ENCODE peak calls at places on chromosomes 12 and 14, in nine cellular contexts. One of them, this sample, is unnamed.

GRCh38 chr14:33938131-33938949 is 12.5 kb downstream of the EGLN3 start:
- DNase-seq in heart right ventricle: peak; percentile 86
- DNase-seq in dorsolateral prefrontal cortex: peak; percentile 68
- DNase-seq in OCI-LY7: no peak
- DNase-seq in transverse colon: peak; percentile 76
- DNase-seq in tibial nerve: peak; percentile 9
- DNase-seq in stomach: peak; percentile 85
- DNase-seq in left ventricle myocardium inferior: peak; percentile 87
- DNase-seq in gastrocnemius medialis: peak; percentile 74
- DNase-seq in this sample: peak; percentile 83

GRCh38 chr12:89863968-89864367 is 155.3 kb upstream of the ATP2B1 start:
- DNase-seq in heart right ventricle: no peak
- DNase-seq in dorsolateral prefrontal cortex: no peak
- DNase-seq in OCI-LY7: peak; percentile 58
- DNase-seq in transverse colon: no peak
- DNase-seq in tibial nerve: no peak
- DNase-seq in stomach: no peak
- DNase-seq in left ventricle myocardium inferior: no peak
- DNase-seq in gastrocnemius medialis: no peak
- DNase-seq in this sample: no peak

GRCh38 chr12:124927325-124928094 is 13.1 kb upstream of the UBC start:
- DNase-seq in heart right ventricle: peak; percentile 87
- DNase-seq in dorsolateral prefrontal cortex: peak; percentile 94
- DNase-seq in OCI-LY7: peak; percentile 85
- DNase-seq in transverse colon: peak; percentile 95
- DNase-seq in tibial nerve: peak; percentile 97
- DNase-seq in stomach: peak; percentile 95
- DNase-seq in left ventricle myocardium inferior: peak; percentile 87
- DNase-seq in gastrocnemius medialis: peak; percentile 91
- DNase-seq in this sample: peak; percentile 87

GRCh38 chr12:53219116-53219955 is 12.3 kb upstream of the ITGB7 start:
- DNase-seq in heart right ventricle: peak; percentile 61
- DNase-seq in dorsolateral prefrontal cortex: no peak
- DNase-seq in OCI-LY7: no peak
- DNase-seq in transverse colon: no peak
- DNase-seq in tibial nerve: no peak
- DNase-seq in stomach: no peak
- DNase-seq in left ventricle myocardium inferior: peak; percentile 51
- DNase-seq in gastrocnemius medialis: no peak
- DNase-seq in this sample: no peak

GRCh38 chr12:6452908-6453630 is 1.2 kb downstream of the TAPBPL start:
- DNase-seq in heart right ventricle: peak; percentile 47
- DNase-seq in dorsolateral prefrontal cortex: no peak
- DNase-seq in OCI-LY7: no peak
- DNase-seq in transverse colon: peak; percentile 76
- DNase-seq in tibial nerve: no peak
- DNase-seq in stomach: peak; percentile 52
- DNase-seq in left ventricle myocardium inferior: peak; percentile 39
- DNase-seq in gastrocnemius medialis: peak; percentile 32
- DNase-seq in this sample: no peak

GRCh38 chr12:78818487-78818886 is 46.1 kb upstream of the SYT1 start:
- DNase-seq in heart right ventricle: no peak
- DNase-seq in dorsolateral prefrontal cortex: no peak
- DNase-seq in OCI-LY7: no peak
- DNase-seq in transverse colon: no peak
- DNase-seq in tibial nerve: no peak
- DNase-seq in stomach: no peak
- DNase-seq in left ventricle myocardium inferior: no peak
- DNase-seq in gastrocnemius medialis: no peak
- DNase-seq in this sample: no peak

GRCh38 chr14:60085085-60085484 is 6.6 kb upstream of the PCNX4 start:
- DNase-seq in heart right ventricle: no peak
- DNase-seq in dorsolateral prefrontal cortex: no peak
- DNase-seq in OCI-LY7: no peak
- DNase-seq in transverse colon: no peak
- DNase-seq in tibial nerve: no peak
- DNase-seq in stomach: no peak
- DNase-seq in left ventricle myocardium inferior: no peak
- DNase-seq in gastrocnemius medialis: no peak
- DNase-seq in this sample: no peak

GRCh38 chr12:53483225-53483978 is 15.9 kb downstream of the MAP3K12 start:
- DNase-seq in heart right ventricle: no peak
- DNase-seq in dorsolateral prefrontal cortex: no peak
- DNase-seq in OCI-LY7: no peak
- DNase-seq in transverse colon: peak; percentile 44
- DNase-seq in tibial nerve: no peak
- DNase-seq in stomach: no peak
- DNase-seq in left ventricle myocardium inferior: no peak
- DNase-seq in gastrocnemius medialis: peak; percentile 18
- DNase-seq in this sample: no peak

GRCh38 chr12:117092511-117092780 is 6.8 kb downstream of the TESC start:
- DNase-seq in heart right ventricle: no peak
- DNase-seq in dorsolateral prefrontal cortex: no peak
- DNase-seq in OCI-LY7: no peak
- DNase-seq in transverse colon: no peak
- DNase-seq in tibial nerve: no peak
- DNase-seq in stomach: no peak
- DNase-seq in left ventricle myocardium inferior: no peak
- DNase-seq in gastrocnemius medialis: no peak
- DNase-seq in this sample: no peak

GRCh38 chr14:31457665-31458659 is 656 bp upstream of the DTD2 start:
- DNase-seq in heart right ventricle: no peak
- DNase-seq in dorsolateral prefrontal cortex: no peak
- DNase-seq in OCI-LY7: no peak
- DNase-seq in transverse colon: no peak
- DNase-seq in tibial nerve: no peak
- DNase-seq in stomach: no peak
- DNase-seq in left ventricle myocardium inferior: no peak
- DNase-seq in gastrocnemius medialis: no peak
- DNase-seq in this sample: no peak

GRCh38 chr14:54108481-54109471 is 152.2 kb upstream of the BMP4 start:
- DNase-seq in heart right ventricle: no peak
- DNase-seq in dorsolateral prefrontal cortex: no peak
- DNase-seq in OCI-LY7: no peak
- DNase-seq in transverse colon: no peak
- DNase-seq in tibial nerve: no peak
- DNase-seq in stomach: no peak
- DNase-seq in left ventricle myocardium inferior: no peak
- DNase-seq in gastrocnemius medialis: no peak
- DNase-seq in this sample: no peak
- H3K27ac ChIP-seq in heart right ventricle: no peak overlapping the region
- H3K27ac ChIP-seq in dorsolateral prefrontal cortex: no peak overlapping the region
- H3K27ac ChIP-seq in OCI-LY7: no peak overlapping the region
- H3K27ac ChIP-seq in transverse colon: no peak overlapping the region
- H3K27ac ChIP-seq in tibial nerve: no peak overlapping the region
- H3K27ac ChIP-seq in stomach: no peak overlapping the region
- H3K27ac ChIP-seq in left ventricle myocardium inferior: no peak overlapping the region
- H3K27ac ChIP-seq in gastrocnemius medialis: no peak overlapping the region
- H3K27ac ChIP-seq in this sample: no peak overlapping the region

GRCh38 chr12:12158858-12159257 is 88.1 kb downstream of the BCL2L14 start:
- DNase-seq in heart right ventricle: peak; percentile 17
- DNase-seq in dorsolateral prefrontal cortex: no peak
- DNase-seq in OCI-LY7: no peak
- DNase-seq in transverse colon: no peak
- DNase-seq in tibial nerve: no peak
- DNase-seq in stomach: no peak
- DNase-seq in left ventricle myocardium inferior: peak; percentile 25
- DNase-seq in gastrocnemius medialis: peak; percentile 53
- DNase-seq in this sample: no peak
- H3K27ac ChIP-seq in heart right ventricle: no peak overlapping the region
- H3K27ac ChIP-seq in dorsolateral prefrontal cortex: no peak overlapping the region
- H3K27ac ChIP-seq in OCI-LY7: no peak overlapping the region
- H3K27ac ChIP-seq in transverse colon: no peak overlapping the region
- H3K27ac ChIP-seq in tibial nerve: no peak overlapping the region
- H3K27ac ChIP-seq in stomach: no peak overlapping the region
- H3K27ac ChIP-seq in left ventricle myocardium inferior: no peak overlapping the region
- H3K27ac ChIP-seq in gastrocnemius medialis: no peak overlapping the region
- H3K27ac ChIP-seq in this sample: no peak overlapping the region

GRCh38 chr12:64001439-64001838 is 156.9 kb downstream of the SRGAP1 start:
- DNase-seq in heart right ventricle: no peak
- DNase-seq in dorsolateral prefrontal cortex: no peak
- DNase-seq in OCI-LY7: no peak
- DNase-seq in transverse colon: no peak
- DNase-seq in tibial nerve: no peak
- DNase-seq in stomach: no peak
- DNase-seq in left ventricle myocardium inferior: no peak
- DNase-seq in gastrocnemius medialis: no peak
- DNase-seq in this sample: no peak

GRCh38 chr12:64007853-64008252 is 163.4 kb downstream of the SRGAP1 start:
- DNase-seq in heart right ventricle: no peak
- DNase-seq in dorsolateral prefrontal cortex: no peak
- DNase-seq in OCI-LY7: no peak
- DNase-seq in transverse colon: no peak
- DNase-seq in tibial nerve: no peak
- DNase-seq in stomach: no peak
- DNase-seq in left ventricle myocardium inferior: no peak
- DNase-seq in gastrocnemius medialis: no peak
- DNase-seq in this sample: no peak

GRCh38 chr12:64008596-64008995 is 164.1 kb downstream of the SRGAP1 start:
- DNase-seq in heart right ventricle: no peak
- DNase-seq in dorsolateral prefrontal cortex: no peak
- DNase-seq in OCI-LY7: no peak
- DNase-seq in transverse colon: no peak
- DNase-seq in tibial nerve: no peak
- DNase-seq in stomach: no peak
- DNase-seq in left ventricle myocardium inferior: no peak
- DNase-seq in gastrocnemius medialis: no peak
- DNase-seq in this sample: no peak

GRCh38 chr12:64006211-64006610 is 161.7 kb downstream of the SRGAP1 start:
- DNase-seq in heart right ventricle: no peak
- DNase-seq in dorsolateral prefrontal cortex: no peak
- DNase-seq in OCI-LY7: no peak
- DNase-seq in transverse colon: no peak
- DNase-seq in tibial nerve: no peak
- DNase-seq in stomach: no peak
- DNase-seq in left ventricle myocardium inferior: no peak
- DNase-seq in gastrocnemius medialis: no peak
- DNase-seq in this sample: no peak

GRCh38 chr12:64004639-64005038 is 160.1 kb downstream of the SRGAP1 start:
- DNase-seq in heart right ventricle: no peak
- DNase-seq in dorsolateral prefrontal cortex: no peak
- DNase-seq in OCI-LY7: no peak
- DNase-seq in transverse colon: no peak
- DNase-seq in tibial nerve: no peak
- DNase-seq in stomach: no peak
- DNase-seq in left ventricle myocardium inferior: no peak
- DNase-seq in gastrocnemius medialis: no peak
- DNase-seq in this sample: no peak
- H3K27ac ChIP-seq in heart right ventricle: no peak overlapping the region
- H3K27ac ChIP-seq in dorsolateral prefrontal cortex: no peak overlapping the region
- H3K27ac ChIP-seq in OCI-LY7: no peak overlapping the region
- H3K27ac ChIP-seq in transverse colon: no peak overlapping the region
- H3K27ac ChIP-seq in tibial nerve: no peak overlapping the region
- H3K27ac ChIP-seq in stomach: no peak overlapping the region
- H3K27ac ChIP-seq in left ventricle myocardium inferior: no peak overlapping the region
- H3K27ac ChIP-seq in gastrocnemius medialis: no peak overlapping the region
- H3K27ac ChIP-seq in this sample: no peak overlapping the region

DNA sequence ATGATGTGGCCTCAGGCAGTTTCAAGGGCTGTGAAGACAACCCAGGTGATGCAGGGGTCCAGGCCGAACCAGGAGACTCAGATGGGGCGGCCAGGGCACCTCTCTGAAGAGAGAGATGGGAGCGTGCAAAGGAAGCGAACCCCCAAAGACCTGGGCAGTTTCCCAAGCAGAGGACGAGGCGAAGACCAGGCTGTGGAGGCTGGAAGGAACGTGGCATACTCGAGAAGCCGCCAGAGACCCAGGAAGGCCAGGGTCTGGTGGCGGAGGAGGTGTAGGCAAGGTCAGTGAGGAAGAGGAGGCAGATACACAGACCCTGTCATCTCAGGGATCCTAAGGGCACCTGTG is 24.7 kb downstream of the LTBP2 start:
- DNase-seq in heart right ventricle: no peak
- DNase-seq in dorsolateral prefrontal cortex: no peak
- DNase-seq in OCI-LY7: no peak
- DNase-seq in transverse colon: no peak
- DNase-seq in tibial nerve: no peak
- DNase-seq in stomach: no peak
- DNase-seq in left ventricle myocardium inferior: peak; percentile 6
- DNase-seq in gastrocnemius medialis: no peak
- DNase-seq in this sample: peak; percentile 16
- H3K27ac ChIP-seq in heart right ventricle: no peak overlapping the region
- H3K27ac ChIP-seq in dorsolateral prefrontal cortex: no peak overlapping the region
- H3K27ac ChIP-seq in OCI-LY7: no peak overlapping the region
- H3K27ac ChIP-seq in transverse colon: no peak overlapping the region
- H3K27ac ChIP-seq in tibial nerve: no peak overlapping the region
- H3K27ac ChIP-seq in stomach: no peak overlapping the region
- H3K27ac ChIP-seq in left ventricle myocardium inferior: no peak overlapping the region
- H3K27ac ChIP-seq in gastrocnemius medialis: no peak overlapping the region
- H3K27ac ChIP-seq in this sample: no peak overlapping the region

DNA sequence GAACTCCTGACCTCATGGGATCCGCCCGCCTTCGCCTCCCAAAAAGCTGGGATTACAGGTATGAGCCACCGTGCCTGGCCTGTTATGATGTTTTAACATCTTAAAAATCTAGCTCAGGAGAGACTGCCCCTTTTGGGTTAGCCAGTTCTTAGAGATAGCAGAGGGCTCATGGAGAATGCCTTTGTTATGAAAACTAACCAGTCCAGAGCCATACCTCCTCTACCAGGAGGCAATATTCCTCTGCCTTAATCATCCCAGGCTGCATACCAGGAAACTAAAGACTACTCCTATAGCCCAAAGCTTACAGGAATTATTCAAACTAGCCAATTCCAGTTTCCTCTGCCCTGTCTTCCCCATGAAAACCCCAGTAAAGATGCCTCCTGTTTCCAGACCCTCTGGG is 96.0 kb upstream of the MDM1 start:
- DNase-seq in heart right ventricle: no peak
- DNase-seq in dorsolateral prefrontal cortex: no peak
- DNase-seq in OCI-LY7: no peak
- DNase-seq in transverse colon: no peak
- DNase-seq in tibial nerve: no peak
- DNase-seq in stomach: no peak
- DNase-seq in left ventricle myocardium inferior: no peak
- DNase-seq in gastrocnemius medialis: no peak
- DNase-seq in this sample: no peak
- H3K27ac ChIP-seq in heart right ventricle: no peak overlapping the region
- H3K27ac ChIP-seq in dorsolateral prefrontal cortex: no peak overlapping the region
- H3K27ac ChIP-seq in OCI-LY7: no peak overlapping the region
- H3K27ac ChIP-seq in transverse colon: no peak overlapping the region
- H3K27ac ChIP-seq in tibial nerve: no peak overlapping the region
- H3K27ac ChIP-seq in stomach: no peak overlapping the region
- H3K27ac ChIP-seq in left ventricle myocardium inferior: no peak overlapping the region
- H3K27ac ChIP-seq in gastrocnemius medialis: no peak overlapping the region
- H3K27ac ChIP-seq in this sample: no peak overlapping the region